ENCODE peak calls at places on chromosomes 3 and 15, in nine cellular contexts. Q is cerebellum, J is K562, Z is NCI-H2171, W is bronchial epithelial cell, R is H54, H is NCI-H1092 treated with DMSO at 0.1 percent for 48 hours, S is Right ventricle myocardium inferior, F is fibroblast of pulmonary artery. E is an unnamed sample.

GRCh38 chr3:56962200-56962599 is 98.3 kb upstream of the SPATA12 start:
- DNase-seq in Q (no peak), J (no peak), Z (no peak), W (no peak), R (no peak), H (no peak), S (no peak), F (no peak), E (no peak)

GRCh38 chr3:158105124-158105709 is 1.0 kb downstream of the SHOX2 start:
- DNase-seq in Q (no peak), J (peak; percentile 53), Z (no peak), W (no peak), R (peak; percentile 62), H (no peak), S (peak; percentile 44), F (no peak), E (peak; percentile 33)

GRCh38 chr3:47473391-47473790 is 2.4 kb downstream of the SCAP start:
- DNase-seq in Q (no peak), J (no peak), Z (no peak), W (peak; percentile 37), R (no peak), H (no peak), S (no peak), F (no peak), E (no peak)

GRCh38 chr3:142151828-142152227 is 2.5 kb upstream of the TFDP2 start:
- DNase-seq in Q (no peak), J (no peak), Z (no peak), W (no peak), R (no peak), H (no peak), S (no peak), F (no peak), E (no peak)

GRCh38 chr3:48918388-48919214 is at the start of gene ARIH2:
- DNase-seq in Q (peak; percentile 98), J (peak; percentile 95), Z (peak; percentile 55), W (peak; percentile 79), R (peak; percentile 95), H (peak; percentile 78), S (peak; percentile 96), F (peak; percentile 94), E (peak; percentile 96)

GRCh38 chr15:50280271-50280670 is 14.7 kb upstream of the HDC start:
- DNase-seq in Q (no peak), J (no peak), Z (no peak), W (peak; percentile 62), R (no peak), H (no peak), S (no peak), F (no peak), E (no peak)

GRCh38 chr3:120145498-120146285 is 51.4 kb upstream of the GSK3B start:
- DNase-seq in Q (no peak), J (no peak), Z (no peak), W (peak; percentile 99), R (peak; percentile 56), H (no peak), S (no peak), F (peak; percentile 34), E (no peak)

GRCh38 chr15:75785771-75786563 is 57.3 kb upstream of the UBE2Q2 start:
- DNase-seq in Q (peak; percentile 48), J (peak; percentile 59), Z (peak; percentile 58), W (no peak), R (no peak), H (peak; percentile 61), S (no peak), F (peak; percentile 12), E (no peak)

GRCh38 chr3:46910166-46910760 is 32.7 kb downstream of the PTH1R start:
- DNase-seq in Q (no peak), J (no peak), Z (no peak), W (no peak), R (no peak), H (no peak), S (no peak), F (no peak), E (no peak)

GRCh38 chr15:93449798-93450197 is 360.8 kb upstream of the RGMA start:
- DNase-seq in Q (no peak), J (no peak), Z (no peak), W (no peak), R (no peak), H (no peak), S (no peak), F (no peak), E (no peak)

GRCh38 chr3:160477750-160478149 is 28.2 kb upstream of the TRIM59 start:
- DNase-seq in Q (no peak), J (peak; percentile 66), Z (no peak), W (no peak), R (no peak), H (no peak), S (no peak), F (no peak), E (no peak)

GRCh38 chr3:171453175-171453868 is 6.9 kb downstream of the TNIK start:
- DNase-seq in Q (no peak), J (peak; percentile 69), Z (no peak), W (no peak), R (no peak), H (no peak), S (no peak), F (peak; percentile 18), E (peak; percentile 61)

GRCh38 chr3:101611023-101611422 is 37.0 kb downstream of the PCNP start:
- DNase-seq in Q (no peak), J (peak; percentile 70), Z (no peak), W (no peak), R (no peak), H (no peak), S (no peak), F (no peak), E (no peak)

GRCh38 chr15:39153718-39154117 is 427.2 kb upstream of the THBS1 start:
- DNase-seq in Q (no peak), J (no peak), Z (no peak), W (no peak), R (no peak), H (peak; percentile 6), S (no peak), F (no peak), E (no peak)

GRCh38 chr15:74845581-74845980 is 2.6 kb upstream of the ULK3 start:
- DNase-seq in Q (no peak), J (no peak), Z (no peak), W (no peak), R (no peak), H (no peak), S (no peak), F (no peak), E (no peak)

GRCh38 chr3:141476033-141476432 is 10.8 kb upstream of the RASA2 start:
- DNase-seq in Q (no peak), J (no peak), Z (no peak), W (no peak), R (no peak), H (no peak), S (no peak), F (no peak), E (no peak)

GRCh38 chr15:25905140-25905539 is 42.0 kb upstream of the ATP10A start:
- DNase-seq in Q (no peak), J (no peak), Z (no peak), W (peak; percentile 94), R (no peak), H (no peak), S (no peak), F (peak; percentile 68), E (no peak)

GRCh38 chr3:182979103-182979697 is 1.1 kb downstream of the DCUN1D1 start:
- DNase-seq in Q (no peak), J (peak; percentile 55), Z (no peak), W (peak; percentile 10), R (no peak), H (peak; percentile 23), S (no peak), F (no peak), E (no peak)

GRCh38 chr15:37709669-37710068 is 224.8 kb upstream of the TMCO5A start:
- DNase-seq in Q (no peak), J (no peak), Z (no peak), W (no peak), R (no peak), H (no peak), S (no peak), F (no peak), E (peak; percentile 1)

GRCh38 chr3:112200317-112200666 is 67.2 kb upstream of the GCSAM start:
- DNase-seq in Q (no peak), J (no peak), Z (no peak), W (no peak), R (no peak), H (no peak), S (no peak), F (no peak), E (no peak)

GRCh38 chr3:61893840-61894566 is 332.6 kb downstream of the PTPRG start:
- DNase-seq in Q (no peak), J (no peak), Z (no peak), W (no peak), R (no peak), H (no peak), S (no peak), F (no peak), E (no peak)

GRCh38 chr3:37029516-37030163 is 36.3 kb downstream of the MLH1 start:
- DNase-seq in Q (no peak), J (no peak), Z (no peak), W (peak; percentile 77), R (no peak), H (no peak), S (no peak), F (no peak), E (no peak)

GRCh38 chr3:195900426-195901355 is 7.7 kb downstream of the TNK2 start:
- DNase-seq in Q (no peak), J (no peak), Z (no peak), W (peak; percentile 56), R (peak; percentile 98), H (no peak), S (peak; percentile 92), F (peak; percentile 56), E (no peak)

GRCh38 chr15:64004582-64004981 is 41.7 kb downstream of the DAPK2 start:
- DNase-seq in Q (no peak), J (peak; percentile 66), Z (no peak), W (peak; percentile 95), R (peak; percentile 45), H (no peak), S (no peak), F (no peak), E (peak; percentile 46)

GRCh38 chr3:5011555-5012256 is 32.5 kb downstream of the BHLHE40 start:
- DNase-seq in Q (no peak), J (peak; percentile 87), Z (no peak), W (no peak), R (no peak), H (no peak), S (peak; percentile 70), F (no peak), E (no peak)

GRCh38 chr3:159191454-159191853 is 389.6 kb downstream of the MFSD1 start:
- DNase-seq in Q (no peak), J (no peak), Z (no peak), W (no peak), R (peak; percentile 27), H (no peak), S (no peak), F (peak; percentile 51), E (no peak)

GRCh38 chr3:188631291-188632010 is 477.5 kb downstream of the LPP start:
- DNase-seq in Q (no peak), J (no peak), Z (no peak), W (peak; percentile 95), R (peak; percentile 5), H (no peak), S (no peak), F (peak; percentile 45), E (no peak)

GRCh38 chr15:78933187-78934062 is 11.4 kb downstream of the CTSH start:
- DNase-seq in Q (no peak), J (no peak), Z (no peak), W (no peak), R (no peak), H (peak; percentile 33), S (no peak), F (no peak), E (no peak)

GRCh38 chr3:191235331-191236314 is 36.6 kb downstream of the OSTN start:
- DNase-seq in Q (no peak), J (no peak), Z (no peak), W (no peak), R (no peak), H (no peak), S (no peak), F (peak; percentile 48), E (no peak)

GRCh38 chr3:54772707-54773106 is 155.2 kb downstream of the LRTM1 start:
- DNase-seq in Q (no peak), J (no peak), Z (no peak), W (no peak), R (no peak), H (no peak), S (no peak), F (no peak), E (no peak)

GRCh38 chr3:46278816-46279672 is 36.8 kb downstream of the CCR3 start:
- DNase-seq in Q (no peak), J (no peak), Z (no peak), W (no peak), R (no peak), H (no peak), S (no peak), F (no peak), E (no peak)

E was measured in HuH-7.